ENCODE peak calls at places on chromosome 12, in eight cellular contexts. H, B, V, C, D, Z, U and O are unnamed samples.
A peak's percentile ranks its signal among the peaks of the same experiment; 100 is the strongest.

GRCh38 chr12:124474709-124475108 is 92.7 kb downstream of the NCOR2 start:
- DNase-seq in H (no peak), B (no peak), V (no peak), C (no peak), D (no peak), Z (no peak), U (no peak), O (no peak)

GRCh38 chr12:57613427-57614109 is 2.3 kb downstream of the ARHGEF25 start:
- DNase-seq in H (no peak), B (no peak), V (no peak), C (no peak), D (no peak), Z (no peak), U (no peak), O (no peak)

GRCh38 chr12:45050751-45051489 is at the start of gene DBX2:
- DNase-seq in H (no peak), B (peak; percentile 67), V (no peak), C (no peak), D (no peak), Z (no peak), U (peak; percentile 10), O (no peak)

GRCh38 chr12:94374124-94374523 is 85.5 kb downstream of the CEP83 start:
- DNase-seq in H (no peak), B (no peak), V (no peak), C (no peak), D (no peak), Z (no peak), U (no peak), O (no peak)

GRCh38 chr12:129773170-129773493 is 130.7 kb downstream of the TMEM132D start:
- DNase-seq in H (no peak), B (no peak), V (no peak), C (no peak), D (no peak), Z (no peak), U (no peak), O (no peak)

GRCh38 chr12:75917083-75917482 is 114.5 kb downstream of the PHLDA1 start:
- DNase-seq in H (no peak), B (no peak), V (no peak), C (no peak), D (no peak), Z (no peak), U (no peak), O (no peak)

GRCh38 chr12:131597327-131597726 is 113.6 kb upstream of the SFSWAP start:
- DNase-seq in H (no peak), B (no peak), V (no peak), C (no peak), D (no peak), Z (no peak), U (no peak), O (no peak)

GRCh38 chr12:81758421-81759214 is 532 bp downstream of the PPFIA2 start:
- DNase-seq in H (peak; percentile 33), B (peak; percentile 77), V (no peak), C (peak; percentile 31), D (no peak), Z (no peak), U (peak; percentile 5), O (no peak)

GRCh38 chr12:79262938-79263337 is 398.4 kb downstream of the SYT1 start:
- DNase-seq in H (no peak), B (no peak), V (no peak), C (no peak), D (no peak), Z (no peak), U (no peak), O (no peak)

GRCh38 chr12:67269632-67270578 is 747 bp downstream of the CAND1 start:
- DNase-seq in H (peak; percentile 73), B (peak; percentile 85), V (no peak), C (peak; percentile 73), D (peak; percentile 49), Z (peak; percentile 53), U (peak; percentile 46), O (peak; percentile 61)

GRCh38 chr12:95336387-95337067 is 118.9 kb downstream of the VEZT start:
- DNase-seq in H (peak; percentile 78), B (peak; percentile 94), V (no peak), C (peak; percentile 59), D (peak; percentile 79), Z (peak; percentile 80), U (peak; percentile 90), O (peak; percentile 84)

GRCh38 chr12:108519558-108519957 is 4.5 kb downstream of the FICD start:
- DNase-seq in H (no peak), B (peak; percentile 47), V (no peak), C (no peak), D (no peak), Z (no peak), U (peak; percentile 33), O (no peak)

GRCh38 chr12:53185582-53186153 is 4.9 kb upstream of the CSAD start:
- DNase-seq in H (no peak), B (no peak), V (peak; percentile 42), C (no peak), D (no peak), Z (no peak), U (no peak), O (no peak)

GRCh38 chr12:14057895-14058294 is 76.5 kb upstream of the GRIN2B start:
- DNase-seq in H (no peak), B (no peak), V (no peak), C (no peak), D (no peak), Z (no peak), U (no peak), O (no peak)
- TF ChIP-seq CTCF in H (no peak), B (no peak), V (no peak), C (no peak), D (no peak), Z (no peak), U (no peak), O (no peak)

GRCh38 chr12:122018937-122019336 is 2.7 kb upstream of the BCL7A start:
- DNase-seq in H (no peak), B (no peak), V (no peak), C (no peak), D (no peak), Z (no peak), U (no peak), O (no peak)
- H3K4me1 ChIP-seq in H (no peaks in the 10 kb centered on the region), B (peaks cover 8% of the 10 kb centered on the region), V (peaks cover 16% of the 10 kb centered on the region), C (peaks cover 16% of the 10 kb centered on the region), D (no peaks in the 10 kb centered on the region), Z (peaks cover 17% of the 10 kb centered on the region), U (peaks cover 11% of the 10 kb centered on the region), O (peaks cover 7% of the 10 kb centered on the region)

GRCh38 chr12:5070090-5070489 is 26.4 kb downstream of the KCNA5 start:
- DNase-seq in H (no peak), B (no peak), V (no peak), C (no peak), D (no peak), Z (no peak), U (no peak), O (no peak)

GRCh38 chr12:5073054-5073453 is 29.4 kb downstream of the KCNA5 start:
- DNase-seq in H (no peak), B (no peak), V (no peak), C (no peak), D (no peak), Z (no peak), U (no peak), O (no peak)

GRCh38 chr12:5072326-5072725 is 28.6 kb downstream of the KCNA5 start:
- DNase-seq in H (no peak), B (no peak), V (no peak), C (no peak), D (no peak), Z (no peak), U (no peak), O (no peak)

GRCh38 chr12:5073838-5074237 is 30.2 kb downstream of the KCNA5 start:
- DNase-seq in H (no peak), B (peak; percentile 77), V (no peak), C (no peak), D (no peak), Z (no peak), U (no peak), O (no peak)

DNA sequence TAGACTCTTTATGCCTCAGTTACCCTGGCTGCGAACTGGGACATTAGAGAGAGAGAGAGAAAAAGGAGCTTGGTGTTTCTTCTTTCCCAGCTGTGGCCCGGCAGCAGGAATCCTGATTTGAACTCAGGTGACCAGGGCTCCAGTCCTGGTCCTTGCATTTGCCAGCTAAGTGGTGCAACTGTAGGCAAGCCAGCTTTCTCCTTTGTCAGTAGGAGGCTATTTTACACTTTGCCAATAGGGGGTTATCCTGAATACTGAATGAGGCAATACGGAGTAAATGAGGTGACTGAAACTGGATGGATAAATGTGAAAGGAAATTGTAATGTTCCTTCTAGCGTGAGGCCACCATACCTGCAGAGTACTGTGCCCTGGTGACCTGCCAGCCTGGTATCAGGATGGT is 27.8 kb downstream of the KCNA5 start:
- DNase-seq in H (no peak), B (peak; percentile 37), V (no peak), C (no peak), D (no peak), Z (no peak), U (no peak), O (no peak)
- TF ChIP-seq CTCF in H (no peak), B (no peak), V (no peak), C (no peak), D (no peak), Z (no peak), U (no peak), O (peak; percentile 17)

DNA sequence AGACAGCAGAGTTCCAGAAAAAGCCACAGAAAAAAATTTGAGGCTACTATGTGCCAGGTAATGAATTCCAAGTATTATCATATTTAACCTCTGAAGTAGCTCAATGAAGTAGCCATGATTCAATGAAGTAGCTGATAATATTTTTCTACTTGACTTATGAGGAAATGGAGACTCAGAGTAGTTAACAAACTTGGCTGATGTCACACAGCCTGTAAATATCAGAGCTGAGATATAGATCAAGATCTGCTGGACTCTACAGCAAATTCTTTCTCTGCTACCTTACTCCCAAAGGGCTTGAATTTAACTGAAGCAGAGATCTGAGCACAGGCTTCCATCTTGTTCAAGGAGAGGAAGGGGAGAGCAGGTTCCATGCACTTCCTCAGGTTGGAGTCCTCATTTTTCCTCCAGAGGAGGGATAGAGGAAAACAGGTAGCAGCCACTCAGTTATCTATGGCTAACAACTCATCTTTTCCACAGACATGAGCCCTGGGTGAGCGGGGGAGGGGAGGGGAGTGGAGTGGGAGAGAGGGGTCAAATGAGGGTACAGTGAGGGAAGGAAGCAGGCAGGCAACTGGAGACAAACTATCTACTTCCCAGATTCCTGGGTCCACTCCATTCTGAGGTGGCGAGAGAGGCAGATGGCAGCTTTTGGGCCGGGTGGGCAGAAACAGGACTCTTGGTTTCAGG is 2.4 kb upstream of the ZNF385A start:
- DNase-seq in H (no peak), B (no peak), V (no peak), C (no peak), D (no peak), Z (no peak), U (no peak), O (no peak)
- H3K4me1 ChIP-seq in H (peaks cover 10% of the 10 kb centered on the region), B (peaks cover 70% of the 10 kb centered on the region), V (peaks cover 81% of the 10 kb centered on the region), C (peaks cover 6% of the 10 kb centered on the region), D (no peaks in the 10 kb centered on the region), Z (no peaks in the 10 kb centered on the region), U (peaks cover 35% of the 10 kb centered on the region), O (peaks cover 34% of the 10 kb centered on the region)

DNA sequence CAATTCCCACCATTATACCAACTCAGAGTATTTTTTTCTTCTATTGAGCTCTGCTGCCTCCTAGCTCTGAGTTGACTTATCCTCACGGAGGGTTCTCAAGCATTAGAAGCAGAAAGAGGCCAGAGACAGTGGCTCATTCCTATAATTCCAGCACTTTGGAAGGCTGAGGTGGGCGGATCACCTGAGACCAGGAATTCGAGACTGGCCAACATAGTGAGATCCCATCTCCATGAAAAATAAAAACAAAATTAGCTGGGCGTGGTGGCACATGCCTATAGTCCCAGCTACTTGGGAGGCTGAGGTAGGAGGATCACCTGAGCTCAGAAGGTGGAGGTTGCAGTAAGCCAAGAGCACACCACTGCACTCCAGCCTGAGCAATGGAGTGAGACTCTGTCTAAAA is 21.0 kb downstream of the HPD start:
- DNase-seq in H (no peak), B (no peak), V (no peak), C (no peak), D (no peak), Z (no peak), U (no peak), O (no peak)
- TF ChIP-seq CTCF in H (no peak), B (no peak), V (no peak), C (no peak), D (no peak), Z (no peak), U (no peak), O (no peak)